ENCODE peak calls at places on chromosomes 11 and 22, in five cellular contexts. V, P, T, F and A are unnamed samples.

GRCh38 chr11:108938604-108939003 is 273.7 kb downstream of the DDX10 start:
- DNase-seq in V (no peak), P (no peak), T (no peak), F (no peak), A (no peak)

GRCh38 chr11:120577624-120578363 is 66.2 kb downstream of the GRIK4 start:
- DNase-seq in V (no peak), P (no peak), T (no peak), F (no peak), A (no peak)

GRCh38 chr11:28058333-28058732 is 49.6 kb downstream of the KIF18A start:
- DNase-seq in V (no peak), P (no peak), T (no peak), F (no peak), A (no peak)

GRCh38 chr11:43933608-43934358 is 8.7 kb upstream of the C11orf96 start:
- DNase-seq in V (no peak), P (no peak), T (no peak), F (no peak), A (no peak)

GRCh38 chr11:93476796-93477195 is 66.4 kb downstream of the SMCO4 start:
- DNase-seq in V (no peak), P (no peak), T (no peak), F (no peak), A (no peak)

GRCh38 chr22:42603427-42603826 is 11.3 kb downstream of the POLDIP3 start:
- DNase-seq in V (no peak), P (no peak), T (no peak), F (no peak), A (no peak)

GRCh38 chr11:133082851-133083488 is 449.3 kb downstream of the OPCML start:
- DNase-seq in V (no peak), P (no peak), T (peak), F (peak), A (peak)

GRCh38 chr22:33823552-33823951 is 96.7 kb downstream of the LARGE1 start:
- DNase-seq in V (no peak), P (no peak), T (peak), F (no peak), A (no peak)

GRCh38 chr11:134126197-134126822 is 57.4 kb downstream of the JAM3 start:
- DNase-seq in V (peak), P (no peak), T (no peak), F (no peak), A (no peak)

GRCh38 chr11:130388607-130389205 is 39.7 kb downstream of the ADAMTS8 start:
- DNase-seq in V (peak), P (no peak), T (no peak), F (no peak), A (no peak)

GRCh38 chr11:108685419-108686161 is 20.7 kb downstream of the DDX10 start:
- DNase-seq in V (no peak), P (no peak), T (no peak), F (no peak), A (no peak)

GRCh38 chr11:11813288-11813962 is 28.3 kb upstream of the USP47 start:
- DNase-seq in V (peak), P (no peak), T (peak), F (peak), A (peak)

GRCh38 chr11:48107188-48107704 is 109.4 kb upstream of the OR4B1 start:
- DNase-seq in V (peak), P (peak), T (no peak), F (no peak), A (no peak)